ENCODE peak calls at places on chromosomes 16 and 17, in ten cellular contexts. One of them, this sample, is unnamed.

GRCh38 chr17:9470171-9470570 is 105.4 kb downstream of the STX8 start:
- DNase-seq in SK-N-DZ: no peak
- DNase-seq in HTR-8/SVneo: no peak
- DNase-seq in hippocampal formation: no peak
- DNase-seq in left colon: no peak
- DNase-seq in CD4-positive, alpha-beta memory T cell: peak
- DNase-seq in activated CD4-positive, alpha-beta T cell treated with anti-CD3 and anti-CD28 coated beads for 4 hours: no peak
- DNase-seq in substantia nigra: no peak
- DNase-seq in HT1080: no peak
- DNase-seq in LoVo: no peak
- DNase-seq in this sample: no peak

GRCh38 chr17:7321466-7321865 is 6.3 kb upstream of the GPS2 start:
- DNase-seq in SK-N-DZ: no peak
- DNase-seq in HTR-8/SVneo: no peak
- DNase-seq in hippocampal formation: no peak
- DNase-seq in left colon: no peak
- DNase-seq in CD4-positive, alpha-beta memory T cell: no peak
- DNase-seq in activated CD4-positive, alpha-beta T cell treated with anti-CD3 and anti-CD28 coated beads for 4 hours: no peak
- DNase-seq in substantia nigra: no peak
- DNase-seq in HT1080: no peak
- DNase-seq in LoVo: no peak
- DNase-seq in this sample: no peak

GRCh38 chr17:51016099-51016498 is 104.6 kb downstream of the SPAG9 start:
- DNase-seq in SK-N-DZ: no peak
- DNase-seq in HTR-8/SVneo: no peak
- DNase-seq in hippocampal formation: no peak
- DNase-seq in left colon: no peak
- DNase-seq in CD4-positive, alpha-beta memory T cell: no peak
- DNase-seq in activated CD4-positive, alpha-beta T cell treated with anti-CD3 and anti-CD28 coated beads for 4 hours: no peak
- DNase-seq in substantia nigra: no peak
- DNase-seq in HT1080: no peak
- DNase-seq in LoVo: no peak
- DNase-seq in this sample: no peak

GRCh38 chr17:75785770-75786538 is 1.3 kb downstream of the UNK start:
- DNase-seq in SK-N-DZ: no peak
- DNase-seq in HTR-8/SVneo: no peak
- DNase-seq in hippocampal formation: no peak
- DNase-seq in left colon: no peak
- DNase-seq in CD4-positive, alpha-beta memory T cell: no peak
- DNase-seq in activated CD4-positive, alpha-beta T cell treated with anti-CD3 and anti-CD28 coated beads for 4 hours: no peak
- DNase-seq in substantia nigra: no peak
- DNase-seq in HT1080: no peak
- DNase-seq in LoVo: no peak
- DNase-seq in this sample: no peak

GRCh38 chr16:66949472-66949871 is 11.6 kb upstream of the CES3 start:
- DNase-seq in SK-N-DZ: no peak
- DNase-seq in HTR-8/SVneo: no peak
- DNase-seq in hippocampal formation: no peak
- DNase-seq in left colon: no peak
- DNase-seq in CD4-positive, alpha-beta memory T cell: no peak
- DNase-seq in activated CD4-positive, alpha-beta T cell treated with anti-CD3 and anti-CD28 coated beads for 4 hours: no peak
- DNase-seq in substantia nigra: no peak
- DNase-seq in HT1080: no peak
- DNase-seq in LoVo: no peak
- DNase-seq in this sample: no peak

GRCh38 chr17:13550291-13550690 is 51.4 kb downstream of the HS3ST3A1 start:
- DNase-seq in SK-N-DZ: no peak
- DNase-seq in HTR-8/SVneo: no peak
- DNase-seq in hippocampal formation: no peak
- DNase-seq in left colon: no peak
- DNase-seq in CD4-positive, alpha-beta memory T cell: no peak
- DNase-seq in activated CD4-positive, alpha-beta T cell treated with anti-CD3 and anti-CD28 coated beads for 4 hours: no peak
- DNase-seq in substantia nigra: no peak
- DNase-seq in HT1080: peak
- DNase-seq in LoVo: no peak
- DNase-seq in this sample: no peak

GRCh38 chr17:78450696-78451344 is 72.4 kb downstream of the PGS1 start:
- DNase-seq in SK-N-DZ: peak
- DNase-seq in HTR-8/SVneo: no peak
- DNase-seq in hippocampal formation: no peak
- DNase-seq in left colon: no peak
- DNase-seq in CD4-positive, alpha-beta memory T cell: no peak
- DNase-seq in activated CD4-positive, alpha-beta T cell treated with anti-CD3 and anti-CD28 coated beads for 4 hours: no peak
- DNase-seq in substantia nigra: no peak
- DNase-seq in HT1080: no peak
- DNase-seq in LoVo: no peak
- DNase-seq in this sample: peak

GRCh38 chr17:29757788-29758187 is 135.1 kb upstream of the CORO6 start:
- DNase-seq in SK-N-DZ: no peak
- DNase-seq in HTR-8/SVneo: no peak
- DNase-seq in hippocampal formation: no peak
- DNase-seq in left colon: no peak
- DNase-seq in CD4-positive, alpha-beta memory T cell: no peak
- DNase-seq in activated CD4-positive, alpha-beta T cell treated with anti-CD3 and anti-CD28 coated beads for 4 hours: no peak
- DNase-seq in substantia nigra: no peak
- DNase-seq in HT1080: no peak
- DNase-seq in LoVo: no peak
- DNase-seq in this sample: no peak

GRCh38 chr16:19718624-19718965 is 524 bp downstream of the IQCK start:
- DNase-seq in SK-N-DZ: no peak
- DNase-seq in HTR-8/SVneo: no peak
- DNase-seq in hippocampal formation: no peak
- DNase-seq in left colon: no peak
- DNase-seq in CD4-positive, alpha-beta memory T cell: no peak
- DNase-seq in activated CD4-positive, alpha-beta T cell treated with anti-CD3 and anti-CD28 coated beads for 4 hours: no peak
- DNase-seq in substantia nigra: no peak
- DNase-seq in HT1080: no peak
- DNase-seq in LoVo: no peak
- DNase-seq in this sample: peak

GRCh38 chr17:57400648-57401047 is 144.3 kb downstream of the MSI2 start:
- DNase-seq in SK-N-DZ: no peak
- DNase-seq in HTR-8/SVneo: no peak
- DNase-seq in hippocampal formation: no peak
- DNase-seq in left colon: no peak
- DNase-seq in CD4-positive, alpha-beta memory T cell: no peak
- DNase-seq in activated CD4-positive, alpha-beta T cell treated with anti-CD3 and anti-CD28 coated beads for 4 hours: no peak
- DNase-seq in substantia nigra: no peak
- DNase-seq in HT1080: peak
- DNase-seq in LoVo: no peak
- DNase-seq in this sample: no peak

GRCh38 chr17:48809182-48809581 is 7.8 kb downstream of the TTLL6 start:
- DNase-seq in SK-N-DZ: no peak
- DNase-seq in HTR-8/SVneo: no peak
- DNase-seq in hippocampal formation: no peak
- DNase-seq in left colon: peak
- DNase-seq in CD4-positive, alpha-beta memory T cell: no peak
- DNase-seq in activated CD4-positive, alpha-beta T cell treated with anti-CD3 and anti-CD28 coated beads for 4 hours: no peak
- DNase-seq in substantia nigra: no peak
- DNase-seq in HT1080: no peak
- DNase-seq in LoVo: peak
- DNase-seq in this sample: no peak

GRCh38 chr17:37160940-37161339 is 212.2 kb downstream of the AATF start:
- DNase-seq in SK-N-DZ: no peak
- DNase-seq in HTR-8/SVneo: no peak
- DNase-seq in hippocampal formation: no peak
- DNase-seq in left colon: no peak
- DNase-seq in CD4-positive, alpha-beta memory T cell: no peak
- DNase-seq in activated CD4-positive, alpha-beta T cell treated with anti-CD3 and anti-CD28 coated beads for 4 hours: no peak
- DNase-seq in substantia nigra: no peak
- DNase-seq in HT1080: peak
- DNase-seq in LoVo: no peak
- DNase-seq in this sample: no peak

GRCh38 chr17:81961087-81961514 is at the start of gene NOTUM:
- DNase-seq in SK-N-DZ: no peak
- DNase-seq in HTR-8/SVneo: no peak
- DNase-seq in hippocampal formation: no peak
- DNase-seq in left colon: no peak
- DNase-seq in CD4-positive, alpha-beta memory T cell: no peak
- DNase-seq in activated CD4-positive, alpha-beta T cell treated with anti-CD3 and anti-CD28 coated beads for 4 hours: peak
- DNase-seq in substantia nigra: no peak
- DNase-seq in HT1080: no peak
- DNase-seq in LoVo: peak
- DNase-seq in this sample: peak

GRCh38 chr16:63361032-63361624 is 1324.9 kb upstream of the CDH8 start:
- DNase-seq in SK-N-DZ: peak
- DNase-seq in HTR-8/SVneo: peak
- DNase-seq in hippocampal formation: no peak
- DNase-seq in left colon: no peak
- DNase-seq in CD4-positive, alpha-beta memory T cell: no peak
- DNase-seq in activated CD4-positive, alpha-beta T cell treated with anti-CD3 and anti-CD28 coated beads for 4 hours: no peak
- DNase-seq in substantia nigra: no peak
- DNase-seq in HT1080: peak
- DNase-seq in LoVo: peak
- DNase-seq in this sample: peak

GRCh38 chr17:7336240-7337175 is at the start of gene ACAP1:
- DNase-seq in SK-N-DZ: no peak
- DNase-seq in HTR-8/SVneo: no peak
- DNase-seq in hippocampal formation: no peak
- DNase-seq in left colon: peak
- DNase-seq in CD4-positive, alpha-beta memory T cell: peak
- DNase-seq in activated CD4-positive, alpha-beta T cell treated with anti-CD3 and anti-CD28 coated beads for 4 hours: peak
- DNase-seq in substantia nigra: no peak
- DNase-seq in HT1080: no peak
- DNase-seq in LoVo: no peak
- DNase-seq in this sample: no peak

GRCh38 chr16:88469615-88470395 is 16.7 kb downstream of the ZFPM1 start:
- DNase-seq in SK-N-DZ: no peak
- DNase-seq in HTR-8/SVneo: no peak
- DNase-seq in hippocampal formation: no peak
- DNase-seq in left colon: no peak
- DNase-seq in CD4-positive, alpha-beta memory T cell: peak
- DNase-seq in activated CD4-positive, alpha-beta T cell treated with anti-CD3 and anti-CD28 coated beads for 4 hours: peak
- DNase-seq in substantia nigra: no peak
- DNase-seq in HT1080: no peak
- DNase-seq in LoVo: no peak
- DNase-seq in this sample: no peak

GRCh38 chr17:82475458-82475857 is 16.9 kb downstream of the NARF start:
- DNase-seq in SK-N-DZ: no peak
- DNase-seq in HTR-8/SVneo: no peak
- DNase-seq in hippocampal formation: no peak
- DNase-seq in left colon: no peak
- DNase-seq in CD4-positive, alpha-beta memory T cell: no peak
- DNase-seq in activated CD4-positive, alpha-beta T cell treated with anti-CD3 and anti-CD28 coated beads for 4 hours: no peak
- DNase-seq in substantia nigra: no peak
- DNase-seq in HT1080: no peak
- DNase-seq in LoVo: no peak
- DNase-seq in this sample: no peak

GRCh38 chr17:82542439-82542838 is 22.9 kb downstream of the FOXK2 start:
- DNase-seq in SK-N-DZ: no peak
- DNase-seq in HTR-8/SVneo: no peak
- DNase-seq in hippocampal formation: no peak
- DNase-seq in left colon: no peak
- DNase-seq in CD4-positive, alpha-beta memory T cell: no peak
- DNase-seq in activated CD4-positive, alpha-beta T cell treated with anti-CD3 and anti-CD28 coated beads for 4 hours: no peak
- DNase-seq in substantia nigra: no peak
- DNase-seq in HT1080: no peak
- DNase-seq in LoVo: no peak
- DNase-seq in this sample: no peak

GRCh38 chr17:72404872-72405271 is 284.1 kb downstream of the SOX9 start:
- DNase-seq in SK-N-DZ: no peak
- DNase-seq in HTR-8/SVneo: no peak
- DNase-seq in hippocampal formation: no peak
- DNase-seq in left colon: no peak
- DNase-seq in CD4-positive, alpha-beta memory T cell: no peak
- DNase-seq in activated CD4-positive, alpha-beta T cell treated with anti-CD3 and anti-CD28 coated beads for 4 hours: no peak
- DNase-seq in substantia nigra: no peak
- DNase-seq in HT1080: peak
- DNase-seq in LoVo: no peak
- DNase-seq in this sample: no peak

GRCh38 chr17:76432712-76433336 is 20.1 kb downstream of the UBE2O start:
- DNase-seq in SK-N-DZ: no peak
- DNase-seq in HTR-8/SVneo: no peak
- DNase-seq in hippocampal formation: no peak
- DNase-seq in left colon: no peak
- DNase-seq in CD4-positive, alpha-beta memory T cell: no peak
- DNase-seq in activated CD4-positive, alpha-beta T cell treated with anti-CD3 and anti-CD28 coated beads for 4 hours: no peak
- DNase-seq in substantia nigra: no peak
- DNase-seq in HT1080: no peak
- DNase-seq in LoVo: no peak
- DNase-seq in this sample: peak